ENCODE peak calls at places on chromosome 6, in eight cellular contexts. U is neural progenitor cell, Q is left lung, J is kidney epithelial cell, F is Peyer's patch, Z is astrocyte, M is bronchial epithelial cell, W is ascending aorta. A is an unnamed sample.

GRCh38 chr6:126804255-126805064 is 314.0 kb upstream of the RSPO3 start:
- DNase-seq in Q (no peak), M (peak; percentile 51), W (no peak), Z (peak; percentile 20), F (no peak), U (peak; percentile 59), J (peak; percentile 2), A (peak; percentile 60)

GRCh38 chr6:122222761-122223160 is 176.7 kb upstream of the HSF2 start:
- DNase-seq in J (no peak), Z (no peak), M (no peak), Q (no peak), U (no peak), F (no peak), W (no peak), A (no peak)

GRCh38 chr6:99114769-99115406 is 167.1 kb upstream of the FBXL4 start:
- DNase-seq in Q (no peak), F (no peak), U (no peak), J (no peak), Z (no peak), W (no peak), M (no peak), A (no peak)

GRCh38 chr6:170095273-170095976 is 195.5 kb downstream of the DLL1 start:
- DNase-seq in U (no peak), Q (no peak), Z (no peak), W (no peak), M (no peak), F (no peak), J (no peak), A (no peak)

GRCh38 chr6:13914346-13914745 is 10.4 kb upstream of the RNF182 start:
- DNase-seq in F (no peak), U (peak; percentile 17), W (no peak), Z (peak; percentile 54), M (no peak), Q (no peak), J (no peak), A (peak; percentile 11)

GRCh38 chr6:23175391-23175790 is 606.0 kb downstream of the HDGFL1 start:
- DNase-seq in J (no peak), Z (peak; percentile 54), W (no peak), Q (no peak), M (peak; percentile 60), U (no peak), F (no peak), A (peak; percentile 65)

GRCh38 chr6:101640131-101640530 is 246.6 kb downstream of the GRIK2 start:
- DNase-seq in F (no peak), J (no peak), M (no peak), Z (peak; percentile 51), U (no peak), Q (no peak), W (no peak), A (peak; percentile 5)

GRCh38 chr6:140979642-140980091 is 1153.1 kb upstream of the GJE1 start:
- DNase-seq in U (no peak), W (peak; percentile 9), Q (no peak), Z (peak; percentile 94), M (peak; percentile 73), J (peak; percentile 72), F (no peak), A (peak; percentile 95)

GRCh38 chr6:6002809-6003333 is 3.9 kb downstream of the NRN1 start:
- DNase-seq in U (peak; percentile 34), W (no peak), M (no peak), J (no peak), Q (no peak), Z (no peak), F (no peak), A (no peak)

GRCh38 chr6:75412937-75413662 is 80.5 kb downstream of the FILIP1 start:
- DNase-seq in Z (peak; percentile 92), U (no peak), F (no peak), Q (no peak), W (no peak), J (no peak), M (no peak), A (no peak)

GRCh38 chr6:170094686-170095272 is 196.1 kb downstream of the DLL1 start:
- DNase-seq in M (no peak), U (no peak), F (no peak), Z (no peak), W (no peak), J (no peak), Q (no peak), A (no peak)

GRCh38 chr6:3228046-3228671 is 706 bp upstream of the TUBB2B start:
- DNase-seq in Q (no peak), U (peak; percentile 88), J (no peak), M (no peak), W (no peak), F (no peak), Z (no peak), A (no peak)

DNA sequence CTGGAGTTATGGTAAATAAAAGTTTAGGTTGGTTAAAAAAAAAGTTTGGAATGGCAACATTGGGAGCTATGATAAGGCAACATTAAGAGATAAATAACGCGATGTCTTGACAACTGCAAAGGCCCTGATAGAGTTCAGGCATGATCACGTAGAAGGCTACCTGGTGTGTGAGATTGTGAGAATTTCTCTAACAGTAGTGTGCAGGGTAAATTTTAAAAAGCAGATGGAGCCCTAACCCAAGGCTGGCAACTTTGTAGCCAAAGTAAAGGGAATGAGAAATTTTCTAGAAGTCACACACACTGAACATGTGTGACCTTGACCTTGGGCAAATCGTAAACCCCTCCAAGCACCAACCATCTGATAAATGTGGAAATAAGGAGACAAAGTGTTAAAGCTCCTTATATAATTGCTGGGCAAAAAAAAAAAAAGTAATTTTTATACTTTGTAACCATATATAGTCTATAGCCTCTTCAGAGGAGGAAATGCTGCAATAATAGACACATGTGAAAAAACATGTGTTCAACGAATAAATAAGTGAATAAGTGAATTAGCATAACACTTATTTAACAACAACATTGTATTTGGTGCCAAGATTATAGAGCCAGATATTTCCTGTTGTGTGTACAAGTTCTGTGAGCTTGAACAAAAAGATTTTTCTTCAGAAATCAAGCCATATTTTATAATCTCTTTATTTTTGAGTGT is 18.2 kb downstream of the KCNQ5 start:
- DNase-seq in Z (no peak), F (no peak), U (no peak), J (no peak), Q (no peak), M (no peak), W (no peak), A (no peak)
- TF ChIP-seq CTCF in Z (no peak), F (no peak), U (no peak), J (peak; percentile 5), Q (no peak), M (no peak), W (no peak), A (no peak)

DNA sequence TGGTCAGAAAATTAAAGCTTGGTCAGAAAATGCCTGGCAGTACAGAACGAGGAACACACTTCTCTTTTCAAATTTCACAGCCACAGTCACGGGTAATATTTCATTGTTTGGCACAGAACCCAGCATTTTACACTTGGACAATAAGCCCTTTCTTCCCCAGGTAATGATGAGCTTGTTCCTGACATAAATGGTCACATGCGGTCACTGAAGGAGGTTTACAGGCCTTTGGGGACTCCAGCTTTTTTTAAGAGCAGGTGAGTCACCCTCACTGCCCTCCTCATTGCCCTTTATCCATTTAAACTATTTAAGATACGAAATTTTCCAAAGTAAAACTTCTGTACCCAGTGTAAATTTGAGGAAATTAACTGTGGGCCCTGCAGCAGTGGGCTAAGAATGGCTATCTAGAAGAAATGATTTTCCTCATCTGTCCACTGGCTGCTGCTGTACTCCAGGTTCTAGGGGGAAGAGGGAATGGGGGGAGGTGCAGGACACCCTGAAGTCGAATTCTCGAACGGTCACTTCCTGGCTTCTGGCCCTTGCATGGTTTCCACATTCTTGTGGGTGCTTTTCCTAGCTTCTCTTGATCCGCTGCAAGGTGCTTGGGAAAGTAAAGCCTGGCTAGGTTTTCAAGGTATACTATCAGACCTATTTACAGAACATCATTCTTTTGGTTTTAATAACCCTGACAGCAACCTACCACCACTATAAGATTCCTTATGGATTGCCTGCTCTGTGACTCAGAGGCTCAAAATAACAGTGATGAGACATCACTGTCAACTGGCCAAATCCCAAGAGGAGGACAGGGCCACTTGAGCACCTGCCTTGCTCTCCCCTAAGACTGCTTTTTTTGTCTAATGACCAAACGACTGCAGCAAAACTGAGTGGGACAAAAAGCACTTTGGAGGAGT is 75.8 kb downstream of the PREP start:
- DNase-seq in J (peak; percentile 29), Z (peak; percentile 63), F (no peak), M (peak; percentile 78), W (no peak), U (no peak), Q (no peak), A (peak; percentile 52)
- H3K4me3 ChIP-seq in J (no peak overlapping the region), Z (no peak overlapping the region), F (no peak overlapping the region), M (no peak overlapping the region), W (no peak overlapping the region), U (no peak overlapping the region), Q (no peak overlapping the region), A (no peak overlapping the region)

DNA sequence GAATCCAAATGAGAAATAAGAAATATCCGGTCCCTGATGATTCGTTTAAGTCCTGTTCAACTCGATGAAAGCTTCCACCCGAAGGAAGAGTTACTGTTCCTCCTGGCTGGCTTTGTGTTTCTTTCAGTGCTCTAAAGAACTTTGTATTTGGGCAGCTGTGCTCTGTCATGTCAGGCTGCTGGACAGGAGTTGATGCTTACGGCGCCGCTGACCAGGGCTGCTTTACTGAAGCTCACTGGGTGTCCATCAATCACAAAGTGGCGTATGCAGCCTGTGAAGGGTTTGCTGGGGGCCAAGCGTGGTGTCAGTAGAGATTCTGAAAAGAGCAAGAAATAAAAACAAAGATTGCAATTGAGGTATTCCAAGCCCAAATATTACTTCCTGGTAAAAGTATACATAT is 21.9 kb downstream of the FAM229B start:
- DNase-seq in Q (peak; percentile 46), W (no peak), U (peak; percentile 62), M (no peak), F (no peak), J (no peak), Z (no peak), A (no peak)
- TF ChIP-seq CTCF in Q (no peak), W (no peak), U (no peak), M (no peak), F (no peak), J (no peak), Z (no peak), A (no peak)

GRCh38 chr6:147903321-147903720 is 394.8 kb downstream of the SAMD5 start:
- DNase-seq in J (no peak), U (no peak), F (no peak), M (no peak), W (no peak), Z (no peak), Q (no peak), A (no peak)

GRCh38 chr6:147906361-147906760 is 397.9 kb downstream of the SAMD5 start:
- DNase-seq in J (peak; percentile 12), W (no peak), U (no peak), Q (no peak), F (no peak), Z (peak; percentile 42), M (peak; percentile 32), A (no peak)

GRCh38 chr6:147903931-147904330 is 395.4 kb downstream of the SAMD5 start:
- DNase-seq in J (no peak), F (no peak), M (no peak), Q (no peak), W (no peak), U (no peak), Z (no peak), A (no peak)

GRCh38 chr6:147904416-147904815 is 395.9 kb downstream of the SAMD5 start:
- DNase-seq in J (no peak), U (no peak), M (peak; percentile 3), Z (no peak), W (no peak), F (no peak), Q (no peak), A (no peak)

DNA sequence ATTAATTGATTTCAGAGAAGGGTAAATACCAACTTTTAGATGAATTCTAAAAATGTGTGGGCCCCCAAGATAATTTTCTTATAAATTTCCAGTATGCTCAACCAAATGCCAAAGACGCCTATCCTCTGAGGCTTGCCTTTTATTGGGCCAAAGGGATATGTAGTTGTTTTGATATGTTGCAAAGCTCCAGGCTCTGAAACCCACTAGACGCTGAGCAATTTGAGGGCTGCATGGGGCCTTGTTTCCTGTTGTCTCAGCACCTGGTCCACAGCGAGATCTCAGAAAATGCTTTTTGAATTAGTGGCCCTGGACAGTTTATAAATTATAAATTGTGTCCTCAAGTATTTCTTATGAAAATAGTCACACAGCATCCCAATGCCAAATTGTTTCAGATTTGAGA is 397.2 kb downstream of the SAMD5 start:
- DNase-seq in U (no peak), F (no peak), Q (no peak), Z (no peak), J (no peak), W (no peak), M (no peak), A (peak; percentile 6)
- H3K4me3 ChIP-seq in U (no peak overlapping the region), F (no peak overlapping the region), Q (no peak overlapping the region), Z (no peak overlapping the region), J (no peak overlapping the region), W (no peak overlapping the region), M (no peak overlapping the region), A (no peak overlapping the region)

A was measured in AG10803.